ENCODE peak calls at places on chromosomes 6 and 20, in seven cellular contexts. G is thoracic aorta; R is ureter; F is effector CD4-positive, alpha-beta T cell; Q is uterus; P is COR-L47; K is ELR. V is an unnamed sample.

GRCh38 chr20:36240076-36240475 is 3.8 kb downstream of the AAR2 start:
- DNase-seq in G (no peak), R (no peak), F (no peak), Q (no peak), P (no peak), K (no peak), V (no peak)

GRCh38 chr6:159134701-159135364 is 34.4 kb upstream of the FNDC1 start:
- DNase-seq in G (no peak), R (peak), F (peak), Q (peak), P (peak), K (peak), V (peak)

GRCh38 chr6:90859612-90860011 is 272.7 kb upstream of the MAP3K7 start:
- DNase-seq in G (no peak), R (no peak), F (no peak), Q (no peak), P (peak), K (peak), V (no peak)

GRCh38 chr6:84220809-84221409 is 6.5 kb downstream of the CEP162 start:
- DNase-seq in G (no peak), R (no peak), F (no peak), Q (no peak), P (peak), K (peak), V (no peak)

GRCh38 chr6:13407709-13408695 is 79.4 kb downstream of the GFOD1 start:
- DNase-seq in G (no peak), R (no peak), F (no peak), Q (no peak), P (no peak), K (peak), V (peak)

GRCh38 chr20:17654649-17655285 is 27.3 kb downstream of the RRBP1 start:
- DNase-seq in G (no peak), R (no peak), F (no peak), Q (peak), P (no peak), K (peak), V (peak)

GRCh38 chr6:34095136-34095505 is 50.8 kb downstream of the GRM4 start:
- DNase-seq in G (no peak), R (no peak), F (no peak), Q (no peak), P (no peak), K (no peak), V (no peak)

GRCh38 chr20:1876217-1876921 is 18.8 kb upstream of the SIRPA start:
- DNase-seq in G (no peak), R (no peak), F (no peak), Q (no peak), P (no peak), K (peak), V (no peak)

GRCh38 chr6:10746915-10747250 is 722 bp upstream of the TMEM14B start:
- DNase-seq in G (no peak), R (no peak), F (no peak), Q (no peak), P (no peak), K (no peak), V (no peak)

GRCh38 chr6:30926644-30927043 is 5.3 kb downstream of the SFTA2 start:
- DNase-seq in G (no peak), R (no peak), F (no peak), Q (no peak), P (no peak), K (no peak), V (peak)

GRCh38 chr6:42404494-42404893 is 47.2 kb downstream of the TRERF1 start:
- DNase-seq in G (no peak), R (peak), F (no peak), Q (no peak), P (no peak), K (peak), V (no peak)

GRCh38 chr6:10747251-10747972 is at the start of gene TMEM14B:
- DNase-seq in G (peak), R (peak), F (peak), Q (peak), P (peak), K (peak), V (peak)

GRCh38 chr6:42970859-42971612 is 7.9 kb downstream of the PEX6 start:
- DNase-seq in G (no peak), R (no peak), F (no peak), Q (no peak), P (no peak), K (peak), V (no peak)

GRCh38 chr6:107495196-107495643 is 5.3 kb downstream of the SOBP start:
- DNase-seq in G (no peak), R (no peak), F (no peak), Q (no peak), P (no peak), K (peak), V (peak)

GRCh38 chr6:146050168-146050567 is 21.3 kb downstream of the GRM1 start:
- DNase-seq in G (no peak), R (no peak), F (no peak), Q (no peak), P (no peak), K (no peak), V (no peak)

GRCh38 chr6:10310826-10311225 is 104.0 kb downstream of the TFAP2A start:
- DNase-seq in G (no peak), R (no peak), F (no peak), Q (no peak), P (peak), K (no peak), V (no peak)

GRCh38 chr6:109610555-109610954 is 80.4 kb downstream of the AK9 start:
- DNase-seq in G (no peak), R (no peak), F (no peak), Q (no peak), P (no peak), K (no peak), V (no peak)

GRCh38 chr6:24874128-24874527 is 61.6 kb downstream of the RIPOR2 start:
- DNase-seq in G (no peak), R (no peak), F (no peak), Q (no peak), P (no peak), K (no peak), V (no peak)

GRCh38 chr6:134117409-134117808 is 65.0 kb upstream of the SLC2A12 start:
- DNase-seq in G (no peak), R (no peak), F (no peak), Q (no peak), P (no peak), K (peak), V (no peak)

GRCh38 chr6:105678516-105678915 is 275.6 kb upstream of the PREP start:
- DNase-seq in G (no peak), R (no peak), F (no peak), Q (no peak), P (no peak), K (no peak), V (no peak)

GRCh38 chr6:149400050-149400449 is at the start of gene SUMO4:
- DNase-seq in G (no peak), R (no peak), F (no peak), Q (no peak), P (no peak), K (no peak), V (no peak)

GRCh38 chr20:38065764-38066375 is 32.3 kb downstream of the RPRD1B start:
- DNase-seq in G (no peak), R (no peak), F (no peak), Q (peak), P (no peak), K (no peak), V (no peak)

GRCh38 chr6:10962673-10963072 is 75.8 kb downstream of the SYCP2L start:
- DNase-seq in G (no peak), R (no peak), F (no peak), Q (no peak), P (no peak), K (peak), V (no peak)

GRCh38 chr6:106103728-106104109 is 17.6 kb downstream of the PRDM1 start:
- DNase-seq in G (no peak), R (no peak), F (peak), Q (no peak), P (no peak), K (no peak), V (no peak)

GRCh38 chr20:62804632-62805364 is at the start of gene OGFR:
- DNase-seq in G (no peak), R (peak), F (peak), Q (peak), P (peak), K (peak), V (peak)

GRCh38 chr6:150937126-150937906 is 71.8 kb downstream of the MTHFD1L start:
- DNase-seq in G (no peak), R (no peak), F (no peak), Q (no peak), P (no peak), K (no peak), V (no peak)

GRCh38 chr6:77816766-77817270 is 164.0 kb downstream of the MEI4 start:
- DNase-seq in G (no peak), R (no peak), F (no peak), Q (no peak), P (no peak), K (no peak), V (no peak)

GRCh38 chr6:125866433-125866832 is 75.7 kb downstream of the NCOA7 start:
- DNase-seq in G (no peak), R (no peak), F (no peak), Q (no peak), P (no peak), K (no peak), V (no peak)

GRCh38 chr20:22446613-22447447 is 137.5 kb downstream of the FOXA2 start:
- DNase-seq in G (no peak), R (no peak), F (no peak), Q (no peak), P (no peak), K (no peak), V (no peak)

GRCh38 chr20:63937596-63937995 is 18.6 kb downstream of the UCKL1 start:
- DNase-seq in G (no peak), R (no peak), F (no peak), Q (no peak), P (no peak), K (no peak), V (no peak)

GRCh38 chr20:90651-91050 is 3.2 kb downstream of the DEFB125 start:
- DNase-seq in G (no peak), R (no peak), F (no peak), Q (no peak), P (no peak), K (no peak), V (no peak)

GRCh38 chr6:138833819-138834539 is 38.1 kb downstream of the ECT2L start:
- DNase-seq in G (no peak), R (no peak), F (no peak), Q (peak), P (peak), K (no peak), V (no peak)

GRCh38 chr6:158816329-158816728 is 2.8 kb downstream of the EZR start:
- DNase-seq in G (no peak), R (no peak), F (no peak), Q (no peak), P (no peak), K (no peak), V (no peak)

GRCh38 chr6:114344216-114344970 is 1.6 kb upstream of the HS3ST5 start:
- DNase-seq in G (no peak), R (no peak), F (no peak), Q (no peak), P (no peak), K (no peak), V (no peak)

GRCh38 chr6:88952065-88952704 is 11.2 kb downstream of the RNGTT start:
- DNase-seq in G (no peak), R (no peak), F (no peak), Q (no peak), P (no peak), K (peak), V (no peak)

GRCh38 chr6:112365952-112366351 is 18.8 kb downstream of the RFPL4B start:
- DNase-seq in G (no peak), R (no peak), F (no peak), Q (no peak), P (no peak), K (no peak), V (no peak)